ENCODE peak calls at places on chromosomes 6 and 20, in nine cellular contexts. H is OCI-LY7; B is CD8-positive, alpha-beta T cell; D is lower lobe of right lung; O is SK-N-SH; V is body of pancreas; U is left ventricle myocardium inferior; F is tibial artery; M is hepatocyte. J is an unnamed sample. For H3K4me1, the result is how much of the 10 kb centered on the place peaks cover.

GRCh38 chr20:63698739-63699465 is 2.5 kb downstream of the TNFRSF6B start:
- DNase-seq in H (no peak), B (no peak), D (peak), O (peak), V (peak), U (no peak), F (peak), M (peak), J (no peak)

GRCh38 chr6:3294921-3295871 is 36.4 kb downstream of the PSMG4 start:
- DNase-seq in H (peak), B (no peak), D (no peak), O (peak), V (peak), U (no peak), F (no peak), M (peak), J (no peak)

GRCh38 chr20:13267231-13267630 is 46.2 kb downstream of the ISM1 start:
- DNase-seq in H (no peak), B (no peak), D (peak), O (no peak), V (no peak), U (no peak), F (no peak), M (no peak), J (no peak)

GRCh38 chr6:44869321-44869897 is 458.7 kb upstream of the RUNX2 start:
- DNase-seq in H (no peak), B (no peak), D (no peak), O (no peak), V (no peak), U (no peak), F (no peak), M (no peak), J (no peak)

GRCh38 chr6:15429146-15430110 is 183.6 kb downstream of the JARID2 start:
- DNase-seq in H (no peak), B (no peak), D (no peak), O (no peak), V (no peak), U (no peak), F (no peak), M (no peak), J (no peak)

GRCh38 chr20:37356387-37356786 is 10.4 kb downstream of the SRC start:
- DNase-seq in H (no peak), B (no peak), D (peak), O (peak), V (peak), U (peak), F (peak), M (no peak), J (no peak)

GRCh38 chr6:52536424-52536916 is 40.4 kb downstream of the TRAM2 start:
- DNase-seq in H (peak), B (no peak), D (no peak), O (no peak), V (no peak), U (no peak), F (no peak), M (no peak), J (peak)

GRCh38 chr6:4345543-4345942 is 210.2 kb upstream of the ECI2 start:
- DNase-seq in H (no peak), B (no peak), D (no peak), O (no peak), V (no peak), U (peak), F (no peak), M (no peak), J (no peak)

GRCh38 chr6:145110109-145110508 is 625.2 kb downstream of the EPM2A start:
- DNase-seq in H (no peak), B (no peak), D (no peak), O (no peak), V (no peak), U (no peak), F (no peak), M (no peak), J (no peak)

DNA sequence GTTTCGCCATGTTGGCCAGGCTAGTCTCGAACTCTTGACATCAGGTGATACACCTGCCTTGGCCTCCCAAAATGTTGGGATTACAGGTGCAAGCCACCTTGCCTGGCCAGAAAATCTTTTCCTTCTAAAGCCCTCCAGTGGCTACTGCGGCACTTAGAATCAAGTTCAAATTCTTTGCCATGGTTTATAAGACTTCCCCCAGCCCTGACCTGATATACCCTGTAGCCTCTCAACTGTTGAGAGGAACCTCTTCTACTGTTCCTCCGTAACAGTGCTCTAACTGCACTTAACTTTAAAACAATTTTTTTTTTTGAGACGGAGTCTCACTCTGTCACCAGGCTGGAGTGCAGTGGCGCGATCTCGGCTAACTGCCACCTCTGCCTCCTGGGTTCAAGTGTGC is 235.6 kb downstream of the BCAS1 start:
- DNase-seq in H (peak), B (no peak), D (no peak), O (no peak), V (no peak), U (no peak), F (no peak), M (no peak), J (no peak)
- H3K4me1 ChIP-seq in H (half or more), B (half or more), D (under half), O (under half), V (under half), U (under half), F (under half), M (under half), J (under half)

GRCh38 chr20:24160563-24161355 is 172.2 kb upstream of the GGTLC1 start:
- DNase-seq in H (peak), B (no peak), D (no peak), O (peak), V (peak), U (peak), F (peak), M (peak), J (peak)
- TF ChIP-seq CTCF in H (peak), B (peak), D (peak), O (peak), V (peak), U (peak), F (peak), M (peak), J (peak)

DNA sequence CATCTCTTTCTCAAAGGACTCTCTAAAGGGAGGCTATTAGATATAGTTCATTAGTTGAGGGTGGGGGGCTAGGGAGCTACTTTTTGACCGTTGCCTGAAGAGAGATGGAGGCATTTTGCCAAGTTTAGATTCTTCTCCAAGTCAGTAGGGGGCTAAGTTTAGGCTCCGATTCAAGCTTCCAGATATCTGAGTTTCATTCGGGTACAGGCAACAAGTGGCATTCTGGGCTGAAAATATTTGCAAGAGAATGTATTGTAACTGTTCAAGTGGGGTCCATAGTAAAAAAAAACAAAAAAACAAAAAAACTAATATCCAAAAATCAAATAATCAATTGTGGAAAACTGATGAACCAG is 43.4 kb upstream of the PIM1 start:
- DNase-seq in H (no peak), B (no peak), D (no peak), O (no peak), V (no peak), U (no peak), F (no peak), M (peak), J (no peak)
- H3K4me1 ChIP-seq in H (under half), B (under half), D (under half), O (under half), V (under half), U (under half), F (under half), M (half or more), J (under half)

GRCh38 chr6:109441069-109441816 is 719 bp downstream of the SMPD2 start:
- DNase-seq in H (peak), B (no peak), D (peak), O (peak), V (peak), U (peak), F (peak), M (peak), J (peak)
- TF ChIP-seq CTCF in H (peak), B (no peak), D (no peak), O (peak), V (peak), U (no peak), F (peak), M (peak), J (no peak)

GRCh38 chr20:24701027-24701426 is 231.6 kb downstream of the SYNDIG1 start:
- DNase-seq in H (no peak), B (no peak), D (no peak), O (no peak), V (no peak), U (no peak), F (peak), M (no peak), J (no peak)

GRCh38 chr20:24701668-24702067 is 232.2 kb downstream of the SYNDIG1 start:
- DNase-seq in H (no peak), B (no peak), D (no peak), O (no peak), V (no peak), U (no peak), F (peak), M (no peak), J (no peak)

GRCh38 chr20:24702501-24703283 is 233.3 kb downstream of the SYNDIG1 start:
- DNase-seq in H (no peak), B (no peak), D (no peak), O (no peak), V (no peak), U (no peak), F (peak), M (no peak), J (no peak)

GRCh38 chr20:24704899-24705298 is 235.5 kb downstream of the SYNDIG1 start:
- DNase-seq in H (no peak), B (no peak), D (no peak), O (no peak), V (no peak), U (no peak), F (no peak), M (no peak), J (no peak)

DNA sequence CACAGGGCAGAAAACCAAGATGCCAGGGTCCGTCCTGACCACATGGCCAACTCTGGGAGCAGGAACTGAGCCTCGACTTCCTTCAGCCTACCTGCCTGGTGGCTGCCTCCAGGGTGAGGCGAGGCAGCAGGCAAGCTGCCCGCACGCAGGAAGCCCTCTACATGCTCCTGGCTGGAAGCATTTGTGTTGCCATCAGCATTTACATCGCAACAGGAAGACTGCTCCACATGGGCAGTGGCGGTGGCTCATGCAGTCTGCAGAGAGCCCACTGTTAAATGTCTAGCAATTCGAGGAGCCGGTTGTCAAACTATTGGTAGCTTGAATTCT is 233.8 kb downstream of the SYNDIG1 start:
- DNase-seq in H (no peak), B (no peak), D (no peak), O (no peak), V (no peak), U (no peak), F (no peak), M (no peak), J (no peak)
- H3K4me1 ChIP-seq in H (under half), B (under half), D (under half), O (under half), V (under half), U (under half), F (under half), M (under half), J (under half)

DNA sequence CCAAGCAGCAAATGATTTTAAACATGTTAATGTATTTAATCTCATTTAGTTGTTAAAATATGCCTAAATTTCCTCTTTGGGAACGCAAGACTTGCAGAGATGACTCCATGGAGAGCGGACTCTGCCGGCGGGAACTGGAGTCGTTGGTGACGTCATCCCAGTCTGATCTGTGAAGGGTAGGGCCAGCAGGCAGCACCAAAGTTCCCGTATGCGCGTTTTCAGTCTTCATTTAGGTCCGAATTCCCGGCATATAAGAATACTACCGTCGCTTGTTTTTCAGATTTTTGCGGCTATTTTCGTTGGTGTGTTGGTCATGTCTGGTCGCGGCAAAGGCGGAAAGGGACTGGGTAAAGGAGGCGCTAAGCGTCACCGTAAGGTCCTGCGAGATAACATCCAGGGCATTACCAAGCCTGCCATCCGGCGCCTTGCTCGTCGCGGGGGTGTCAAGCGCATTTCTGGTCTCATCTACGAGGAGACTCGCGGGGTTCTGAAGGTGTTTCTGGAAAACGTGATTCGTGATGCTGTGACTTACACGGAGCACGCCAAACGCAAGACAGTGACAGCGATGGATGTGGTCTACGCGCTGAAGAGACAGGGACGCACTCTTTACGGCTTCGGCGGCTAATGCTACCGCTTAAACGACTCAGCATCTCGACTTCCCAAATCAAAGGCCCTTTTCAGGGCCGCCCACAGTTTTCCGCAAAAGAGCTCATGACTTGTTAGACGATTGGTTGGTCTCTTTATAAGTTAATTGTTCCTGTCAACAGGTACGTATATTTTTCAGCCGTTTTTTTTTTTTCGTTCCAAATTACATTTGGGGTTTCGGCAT is 117.3 kb downstream of the HFE start:
- DNase-seq in H (peak), B (peak), D (peak), O (peak), V (peak), U (peak), F (peak), M (peak), J (peak)
- TF ChIP-seq CTCF in H (peak), B (no peak), D (peak), O (peak), V (no peak), U (peak), F (peak), M (peak), J (peak)

GRCh38 chr6:156862711-156863110 is 85.5 kb downstream of the ARID1B start:
- DNase-seq in H (no peak), B (no peak), D (no peak), O (no peak), V (no peak), U (no peak), F (no peak), M (no peak), J (no peak)

GRCh38 chr6:156864557-156864956 is 87.4 kb downstream of the ARID1B start:
- DNase-seq in H (no peak), B (no peak), D (no peak), O (no peak), V (no peak), U (no peak), F (no peak), M (no peak), J (no peak)

GRCh38 chr6:156866181-156866862 is 89.1 kb downstream of the ARID1B start:
- DNase-seq in H (peak), B (no peak), D (no peak), O (no peak), V (no peak), U (no peak), F (no peak), M (peak), J (peak)

GRCh38 chr6:156865019-156865629 is 87.9 kb downstream of the ARID1B start:
- DNase-seq in H (no peak), B (no peak), D (no peak), O (no peak), V (no peak), U (no peak), F (no peak), M (no peak), J (no peak)

DNA sequence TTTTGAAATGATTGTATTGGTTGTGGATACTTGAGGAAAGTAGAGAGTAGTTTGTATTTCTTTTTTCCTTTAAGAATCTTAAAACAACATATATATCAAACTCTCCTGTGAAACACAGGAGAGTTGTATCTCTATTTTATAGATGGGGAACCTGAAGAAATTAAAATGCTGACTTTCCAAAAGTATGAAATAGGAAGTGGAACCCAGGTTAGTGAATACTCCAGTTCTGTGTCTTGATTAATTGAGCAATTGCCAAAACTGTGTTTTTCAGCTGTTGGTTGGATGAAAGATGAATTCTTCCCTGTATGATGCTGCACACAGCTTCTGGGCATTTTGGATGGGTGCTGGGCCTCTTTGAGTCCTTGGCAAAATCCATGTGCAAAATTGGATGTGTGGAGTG is 86.3 kb downstream of the ARID1B start:
- DNase-seq in H (no peak), B (no peak), D (no peak), O (no peak), V (no peak), U (no peak), F (no peak), M (no peak), J (no peak)
- H3K4me1 ChIP-seq in H (under half), B (under half), D (half or more), O (under half), V (under half), U (half or more), F (under half), M (under half), J (under half)

DNA sequence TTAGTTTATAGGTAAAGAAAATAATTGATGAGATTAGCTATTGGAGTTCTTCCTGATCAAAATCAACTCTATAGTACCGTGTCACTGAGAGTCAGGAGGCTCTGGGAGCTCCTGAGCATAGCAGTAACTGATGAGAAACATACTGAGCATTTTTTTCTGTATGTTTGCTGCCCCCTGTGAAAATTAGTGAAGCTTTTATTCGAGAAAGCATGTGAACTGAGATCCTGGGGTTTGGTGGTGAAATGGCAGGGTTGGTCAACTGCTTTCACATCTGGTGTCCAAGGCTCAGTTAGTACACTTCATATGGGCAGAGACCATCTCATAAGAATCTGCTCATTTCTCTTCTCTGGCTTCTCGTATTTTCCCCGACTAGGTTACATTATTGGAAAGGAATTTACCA is 4.1 kb upstream of the ABT1 start:
- DNase-seq in H (peak), B (no peak), D (no peak), O (peak), V (no peak), U (no peak), F (no peak), M (no peak), J (no peak)
- TF ChIP-seq CTCF in H (peak), B (no peak), D (no peak), O (no peak), V (no peak), U (no peak), F (no peak), M (no peak), J (no peak)

GRCh38 chr20:62182469-62183425 is at the start of gene MTG2:
- DNase-seq in H (peak), B (peak), D (peak), O (peak), V (peak), U (peak), F (peak), M (peak), J (peak)
- H3K4me1 ChIP-seq in H (under half), B (under half), D (under half), O (under half), V (under half), U (under half), F (under half), M (under half), J (under half)

GRCh38 chr6:35428421-35429149 is 23.6 kb upstream of the FANCE start:
- DNase-seq in H (no peak), B (no peak), D (no peak), O (no peak), V (no peak), U (no peak), F (no peak), M (peak), J (no peak)
- TF ChIP-seq CTCF in H (no peak), B (no peak), D (no peak), O (no peak), V (no peak), U (no peak), F (no peak), M (no peak), J (no peak)